ENCODE peak calls at places on chromosomes 12 and 14, in seven cellular contexts. S is left ventricle myocardium inferior, B is hepatocyte, N is A549, F is ovary, H is neural progenitor cell, J is IMR-90. C is an unnamed sample.

GRCh38 chr12:65494537-65494936 is 216.1 kb downstream of the MSRB3 start:
- DNase-seq in S (no peak), J (no peak), N (peak; percentile 4), H (no peak), F (no peak), B (no peak), C (no peak)

GRCh38 chr12:33994857-33995808 is 27.2 kb upstream of the ALG10 start:
- DNase-seq in J (no peak), F (no peak), B (no peak), N (no peak), S (no peak), H (no peak), C (no peak)

GRCh38 chr12:87274594-87275245 is 754.5 kb downstream of the C12orf50 start:
- DNase-seq in F (no peak), N (peak; percentile 42), J (peak; percentile 38), S (no peak), B (peak; percentile 48), H (peak; percentile 62), C (no peak)

GRCh38 chr12:16504200-16504599 is 101.8 kb downstream of the LMO3 start:
- DNase-seq in S (no peak), B (no peak), J (no peak), F (no peak), H (no peak), N (no peak), C (no peak)

GRCh38 chr14:69997849-69998248 is 118.6 kb downstream of the SMOC1 start:
- DNase-seq in N (peak; percentile 87), H (no peak), F (peak; percentile 52), B (peak; percentile 24), S (no peak), J (peak; percentile 96), C (no peak)

GRCh38 chr14:23694085-23694975 is 58.2 kb downstream of the DHRS2 start:
- DNase-seq in J (peak; percentile 2), N (peak; percentile 5), F (no peak), S (no peak), B (peak; percentile 64), H (no peak), C (no peak)

GRCh38 chr12:23954332-23954731 is 4.9 kb upstream of the SOX5 start:
- DNase-seq in H (no peak), S (no peak), F (no peak), J (peak; percentile 76), N (no peak), B (no peak), C (no peak)

GRCh38 chr14:63276492-63277342 is 42.0 kb downstream of the GPHB5 start:
- DNase-seq in F (no peak), N (peak; percentile 43), B (peak; percentile 75), J (peak; percentile 64), H (peak; percentile 70), S (no peak), C (no peak)

GRCh38 chr12:3683670-3684069 is 69.2 kb downstream of the CRACR2A start:
- DNase-seq in S (no peak), N (no peak), H (no peak), J (peak; percentile 31), F (no peak), B (no peak), C (no peak)

GRCh38 chr12:3365416-3366385 is 125.3 kb upstream of the PRMT8 start:
- DNase-seq in S (peak; percentile 30), H (peak; percentile 80), N (no peak), F (peak; percentile 50), B (peak; percentile 64), J (no peak), C (no peak)

GRCh38 chr12:12872139-12872933 is 19.0 kb upstream of the GPRC5A start:
- DNase-seq in F (no peak), J (peak; percentile 88), H (no peak), B (peak; percentile 83), N (peak; percentile 95), S (no peak), C (no peak)

GRCh38 chr12:92608418-92609091 is 94.2 kb upstream of the PLEKHG7 start:
- DNase-seq in H (peak; percentile 48), F (no peak), B (peak; percentile 51), N (peak; percentile 76), S (no peak), J (peak; percentile 67), C (no peak)

GRCh38 chr14:60768602-60769001 is 34.0 kb downstream of the MNAT1 start:
- DNase-seq in H (no peak), N (no peak), J (peak; percentile 66), S (no peak), F (no peak), B (no peak), C (no peak)

GRCh38 chr12:126772171-126772864 is 1494.7 kb upstream of the TMEM132C start:
- DNase-seq in F (no peak), H (no peak), B (no peak), S (no peak), J (peak; percentile 2), N (peak; percentile 66), C (no peak)
- H3K4me1 ChIP-seq in F (no peaks in the 10 kb centered on the region), H (no peaks in the 10 kb centered on the region), B (no peaks in the 10 kb centered on the region), S (no peaks in the 10 kb centered on the region), J (no peaks in the 10 kb centered on the region), N (no peaks in the 10 kb centered on the region), C (no peaks in the 10 kb centered on the region)

DNA sequence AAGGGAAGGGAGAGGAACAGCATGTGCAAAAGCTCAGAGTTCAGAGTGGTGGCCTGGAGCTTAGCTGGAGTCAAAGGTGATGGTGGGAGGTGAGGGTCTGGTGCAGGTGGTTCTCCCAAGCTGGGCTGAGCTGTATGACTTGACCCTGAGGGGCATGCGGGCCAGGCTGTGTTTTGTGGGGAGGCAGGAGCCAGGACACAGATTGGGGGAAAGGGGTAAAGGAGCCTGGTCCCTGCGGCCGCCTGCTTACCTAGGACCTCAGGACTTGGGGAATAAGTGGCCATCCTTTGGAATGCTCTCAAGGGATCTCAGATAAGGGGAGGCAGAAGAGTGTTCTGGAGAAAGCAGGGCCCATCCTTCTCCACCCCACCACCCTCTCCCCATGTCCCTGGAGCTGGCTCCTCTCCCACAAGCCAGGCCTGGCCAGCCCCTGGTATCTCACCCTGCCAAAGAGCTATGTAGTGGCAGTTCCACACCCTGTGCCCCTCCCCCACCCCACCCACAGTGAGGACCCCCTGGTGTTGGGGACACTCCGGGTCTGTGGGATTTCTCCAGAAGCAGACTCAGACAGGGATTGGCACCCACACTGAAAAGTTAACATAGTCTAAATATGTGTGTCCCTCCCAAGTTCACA is 19.9 kb upstream of the CEP170B start:
- DNase-seq in S (no peak), N (no peak), H (no peak), B (no peak), J (no peak), F (no peak), C (no peak)
- TF ChIP-seq CTCF in S (no peak), N (no peak), H (no peak), B (no peak), J (no peak), F (no peak), C (no peak)

DNA sequence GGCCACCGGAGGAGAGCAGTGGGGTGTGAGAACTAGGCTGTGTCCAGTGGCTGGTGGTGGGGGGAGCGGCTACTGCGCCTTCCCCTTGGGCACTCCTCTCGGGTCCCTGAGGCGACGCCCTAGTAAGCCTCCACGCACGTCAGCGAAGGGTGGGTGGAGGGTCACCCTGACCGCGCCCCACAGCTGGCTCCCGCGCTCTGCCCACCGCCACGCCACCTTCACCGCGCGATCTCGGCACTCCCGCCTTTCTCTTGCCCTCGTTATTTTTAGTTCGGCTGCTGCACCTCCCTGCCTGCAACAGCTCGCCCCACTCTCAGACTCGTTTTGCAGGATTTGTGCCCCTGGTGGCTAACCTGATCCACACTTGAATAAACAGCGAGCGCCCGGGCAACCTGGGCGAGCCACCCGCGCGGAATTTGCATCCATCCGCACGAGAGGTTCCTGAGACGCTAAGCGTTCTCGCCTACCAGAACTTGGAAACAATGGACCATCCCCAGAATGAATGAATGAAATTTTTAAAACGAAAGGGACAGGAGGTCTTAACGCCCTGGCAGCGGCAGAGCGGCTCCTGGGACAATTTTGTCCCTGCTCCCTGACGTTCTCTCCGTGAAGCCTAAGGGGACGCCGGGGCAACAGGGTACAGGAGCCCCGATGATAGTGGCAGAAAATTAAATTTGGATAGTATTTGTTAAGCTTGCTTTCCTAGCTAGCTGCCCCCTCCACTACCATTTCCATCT is 7.0 kb upstream of the BMP4 start:
- DNase-seq in F (peak; percentile 62), H (peak; percentile 70), J (no peak), S (peak; percentile 39), B (peak; percentile 77), N (peak; percentile 48), C (peak; percentile 35)
- H3K4me3 ChIP-seq in F (peak overlapping the region; percentile 19), H (peak overlapping the region; percentile 35), J (no peak overlapping the region), S (peak overlapping the region; percentile 63), B (no peak overlapping the region), N (peak overlapping the region; percentile 17), C (peak overlapping the region; percentile 57)

GRCh38 chr14:64510127-64510808 is 5.7 kb downstream of the ZBTB1 start:
- DNase-seq in N (no peak), B (no peak), S (no peak), F (no peak), H (no peak), J (no peak), C (no peak)

GRCh38 chr14:64510825-64511679 is 6.5 kb downstream of the ZBTB1 start:
- DNase-seq in H (peak; percentile 80), S (no peak), J (peak; percentile 73), F (no peak), N (peak; percentile 76), B (peak; percentile 85), C (no peak)

GRCh38 chr14:64515053-64515452 is 10.5 kb downstream of the ZBTB1 start:
- DNase-seq in S (no peak), H (no peak), N (no peak), J (no peak), B (no peak), F (no peak), C (no peak)

GRCh38 chr14:64516969-64517368 is 12.4 kb downstream of the ZBTB1 start:
- DNase-seq in H (no peak), S (no peak), B (no peak), J (no peak), F (no peak), N (no peak), C (no peak)

DNA sequence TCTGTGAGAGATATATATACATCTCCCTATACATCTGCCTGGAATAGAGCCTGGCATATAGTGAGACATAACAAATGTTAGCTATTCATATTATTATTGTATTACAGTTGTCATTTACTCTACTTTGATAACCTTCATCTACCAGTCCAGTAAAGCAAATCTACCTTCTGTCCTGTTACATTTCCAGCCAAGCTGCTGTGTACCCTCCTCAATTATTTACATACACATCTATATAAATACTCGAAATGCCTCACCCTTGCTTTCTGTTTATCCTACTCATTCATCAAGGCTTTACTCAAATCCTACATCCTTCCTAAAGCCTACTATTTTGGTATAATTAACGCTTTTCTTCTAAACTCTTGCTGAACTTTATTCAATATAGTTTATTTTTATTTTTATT is 8.7 kb downstream of the ZBTB1 start:
- DNase-seq in B (no peak), F (no peak), J (no peak), S (no peak), H (no peak), N (no peak), C (no peak)
- H3K4me1 ChIP-seq in B (peaks cover 15% of the 10 kb centered on the region), F (no peaks in the 10 kb centered on the region), J (peaks cover 5% of the 10 kb centered on the region), S (peaks cover 83% of the 10 kb centered on the region), H (peaks cover 7% of the 10 kb centered on the region), N (peaks cover 69% of the 10 kb centered on the region), C (peaks cover 44% of the 10 kb centered on the region)

C was measured in psoas muscle.